ENCODE peak calls at places on chromosomes 6 and 20, in eight cellular contexts. E is A549, G is endothelial cell of umbilical vein, X is IMR-90, Q is heart left ventricle, D is ovary, I is breast epithelium, Y is K562. V is an unnamed sample.

GRCh38 chr6:72533601-72534000 is 88.3 kb upstream of the KCNQ5 start:
- DNase-seq in D (no peak), Y (no peak), I (no peak), E (no peak), Q (no peak), G (no peak), X (peak), V (no peak)

GRCh38 chr6:74409447-74409846 is 713.4 kb downstream of the CD109 start:
- DNase-seq in I (no peak), E (peak), Y (no peak), Q (no peak), D (no peak), G (peak), X (peak), V (no peak)

GRCh38 chr6:30357678-30358339 is 12.9 kb downstream of the RPP21 start:
- DNase-seq in Y (peak), G (peak), Q (peak), I (peak), X (peak), D (peak), E (peak), V (peak)

GRCh38 chr6:116370717-116371383 is at the start of gene DSE:
- DNase-seq in I (peak), X (peak), Y (peak), Q (peak), G (peak), D (peak), E (peak), V (peak)

GRCh38 chr6:41584668-41585205 is 38.6 kb downstream of the FOXP4 start:
- DNase-seq in D (no peak), I (peak), G (no peak), E (no peak), Q (no peak), X (no peak), Y (no peak), V (no peak)

GRCh38 chr6:111835807-111836206 is 37.4 kb downstream of the FYN start:
- DNase-seq in E (no peak), D (no peak), Y (no peak), X (no peak), Q (no peak), G (no peak), I (no peak), V (no peak)

GRCh38 chr20:41150664-41151063 is 13.3 kb downstream of the PLCG1 start:
- DNase-seq in Q (no peak), Y (peak), X (peak), D (no peak), E (no peak), I (no peak), G (peak), V (peak)

GRCh38 chr20:3767434-3768341 is at the start of gene ADISSP:
- DNase-seq in Q (peak), G (peak), I (peak), Y (peak), X (peak), D (peak), E (peak), V (peak)

GRCh38 chr6:148565931-148566663 is 180.7 kb upstream of the UST start:
- DNase-seq in Q (no peak), I (peak), E (no peak), G (peak), D (no peak), Y (no peak), X (peak), V (no peak)

GRCh38 chr6:33620158-33620583 is 951 bp upstream of the ITPR3 start:
- DNase-seq in Q (no peak), Y (peak), X (no peak), E (no peak), D (peak), I (no peak), G (peak), V (no peak)

GRCh38 chr6:33619166-33619565 is 2.0 kb upstream of the ITPR3 start:
- DNase-seq in Q (no peak), Y (peak), D (no peak), I (no peak), G (no peak), E (no peak), X (no peak), V (no peak)

GRCh38 chr6:33621396-33622388 is 570 bp downstream of the ITPR3 start:
- DNase-seq in G (peak), Y (peak), X (no peak), I (no peak), E (no peak), D (peak), Q (peak), V (no peak)

GRCh38 chr6:33622456-33623431 is 1.6 kb downstream of the ITPR3 start:
- DNase-seq in I (no peak), D (no peak), Y (peak), Q (no peak), X (no peak), E (no peak), G (no peak), V (no peak)

GRCh38 chr6:33620584-33621395 is at the start of gene ITPR3:
- DNase-seq in I (no peak), E (peak), Y (peak), Q (peak), D (peak), G (peak), X (peak), V (peak)
- TF ChIP-seq POLR2A in I (no peak), E (no peak), Y (peak), Q (no peak), D (no peak), G (peak), X (no peak), V (no peak)

GRCh38 chr20:25374842-25375241 is 15.8 kb downstream of the ABHD12 start:
- DNase-seq in G (no peak), I (no peak), D (no peak), E (no peak), X (no peak), Y (no peak), Q (no peak), V (no peak)

GRCh38 chr20:25369529-25369928 is 21.1 kb downstream of the ABHD12 start:
- DNase-seq in Y (no peak), I (no peak), E (no peak), X (no peak), G (no peak), D (no peak), Q (no peak), V (no peak)

GRCh38 chr20:25369971-25370370 is 20.7 kb downstream of the ABHD12 start:
- DNase-seq in D (no peak), X (no peak), Q (no peak), E (no peak), I (no peak), Y (no peak), G (no peak), V (no peak)

GRCh38 chr20:25376236-25376635 is 14.4 kb downstream of the ABHD12 start:
- DNase-seq in E (no peak), I (no peak), G (no peak), D (no peak), X (no peak), Q (no peak), Y (no peak), V (no peak)

DNA sequence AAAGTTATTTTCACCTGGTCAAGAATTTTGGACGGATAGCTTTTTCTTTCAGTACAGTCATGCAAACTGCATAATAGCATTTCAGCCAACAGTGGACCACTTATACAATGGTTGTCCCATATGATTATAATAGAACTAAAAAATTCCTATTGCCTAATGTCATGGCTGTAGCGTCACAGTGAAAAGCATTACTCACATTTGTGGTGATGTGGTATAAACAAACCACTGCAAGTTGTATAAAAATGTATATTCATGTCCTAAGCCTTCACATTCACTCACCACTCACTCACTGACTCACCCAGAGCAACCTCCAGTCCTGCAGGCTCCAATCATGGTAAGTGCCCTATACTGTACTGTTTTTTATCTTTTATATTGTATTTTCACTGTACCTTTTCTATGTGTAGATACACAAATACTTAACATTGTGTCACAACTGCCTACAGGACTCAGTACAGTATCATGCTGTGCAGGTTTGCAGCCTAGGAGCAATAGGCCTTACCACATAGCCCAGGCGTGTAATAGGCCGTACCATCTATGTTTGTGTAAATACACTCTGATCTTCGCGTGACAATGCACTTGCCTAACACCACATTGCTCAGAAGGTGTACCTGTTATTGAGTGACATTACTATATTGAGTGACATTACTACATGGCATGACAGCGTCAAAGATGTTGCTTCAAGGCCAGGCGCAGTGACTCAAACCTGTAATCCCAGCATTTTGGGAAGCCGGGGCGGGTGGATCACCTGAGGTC is 17.9 kb downstream of the ABHD12 start:
- DNase-seq in Y (no peak), X (peak), Q (no peak), G (no peak), D (no peak), I (no peak), E (no peak), V (no peak)
- TF ChIP-seq POLR2A in Y (no peak), X (no peak), Q (no peak), G (no peak), D (no peak), I (no peak), E (no peak), V (no peak)

DNA sequence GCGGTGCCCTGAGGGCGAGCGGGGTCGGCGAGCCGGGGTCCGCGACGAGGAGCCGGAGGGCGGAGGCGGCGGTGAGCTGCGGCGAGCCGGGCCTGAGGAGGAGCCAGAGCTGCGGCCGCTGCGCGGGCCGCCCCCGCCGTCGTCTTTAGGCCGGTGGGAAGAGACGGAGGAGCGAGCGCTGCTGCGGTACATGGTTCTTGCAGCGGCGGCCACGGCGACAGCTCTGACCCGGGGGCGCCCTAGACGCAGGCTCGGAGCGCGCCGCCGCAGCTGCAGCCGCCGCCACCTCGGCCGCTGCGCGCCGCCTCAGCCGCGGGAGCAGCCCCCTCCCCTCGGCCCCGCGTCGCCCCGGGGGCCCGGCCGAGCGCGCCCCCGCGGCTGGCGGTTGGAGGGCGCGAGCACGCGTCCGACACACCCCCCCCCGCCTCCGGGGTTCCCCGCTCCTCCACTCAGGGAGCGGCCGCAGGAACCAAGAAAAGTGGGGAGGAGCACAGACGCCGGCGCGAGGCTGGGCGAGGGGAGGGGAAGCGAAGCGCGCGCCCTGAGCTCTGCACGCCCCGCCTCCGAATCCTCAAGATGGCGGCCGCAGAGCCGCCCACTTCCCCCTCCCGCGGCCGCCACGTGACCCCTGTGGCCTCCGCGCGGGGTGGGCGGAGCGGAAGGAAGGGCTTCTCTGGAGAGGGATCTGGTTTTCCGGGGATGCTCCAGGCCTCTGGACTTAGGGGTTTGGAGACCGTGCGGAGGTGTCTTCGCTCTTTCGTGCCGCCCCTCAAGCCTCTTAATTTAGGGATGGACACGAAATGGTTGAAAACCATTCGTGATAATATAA is at the start of gene ZNF318:
- DNase-seq in D (peak), E (peak), I (peak), X (peak), Q (peak), G (peak), Y (peak), V (peak)
- TF ChIP-seq POLR2A in D (peak), E (peak), I (peak), X (peak), Q (no peak), G (peak), Y (peak), V (peak)

GRCh38 chr6:152634773-152635172 is 2.4 kb downstream of the SYNE1 start:
- DNase-seq in I (no peak), E (no peak), Y (no peak), X (no peak), D (no peak), Q (no peak), G (no peak), V (no peak)
- TF ChIP-seq POLR2A in I (no peak), E (no peak), Y (no peak), X (no peak), D (no peak), Q (no peak), G (no peak), V (no peak)

GRCh38 chr6:6588924-6589696 is 590 bp downstream of the LY86 start:
- DNase-seq in E (no peak), D (no peak), X (no peak), Q (no peak), Y (no peak), G (no peak), I (no peak), V (no peak)
- TF ChIP-seq POLR2A in E (no peak), D (no peak), X (no peak), Q (no peak), Y (no peak), G (no peak), I (no peak), V (no peak)

DNA sequence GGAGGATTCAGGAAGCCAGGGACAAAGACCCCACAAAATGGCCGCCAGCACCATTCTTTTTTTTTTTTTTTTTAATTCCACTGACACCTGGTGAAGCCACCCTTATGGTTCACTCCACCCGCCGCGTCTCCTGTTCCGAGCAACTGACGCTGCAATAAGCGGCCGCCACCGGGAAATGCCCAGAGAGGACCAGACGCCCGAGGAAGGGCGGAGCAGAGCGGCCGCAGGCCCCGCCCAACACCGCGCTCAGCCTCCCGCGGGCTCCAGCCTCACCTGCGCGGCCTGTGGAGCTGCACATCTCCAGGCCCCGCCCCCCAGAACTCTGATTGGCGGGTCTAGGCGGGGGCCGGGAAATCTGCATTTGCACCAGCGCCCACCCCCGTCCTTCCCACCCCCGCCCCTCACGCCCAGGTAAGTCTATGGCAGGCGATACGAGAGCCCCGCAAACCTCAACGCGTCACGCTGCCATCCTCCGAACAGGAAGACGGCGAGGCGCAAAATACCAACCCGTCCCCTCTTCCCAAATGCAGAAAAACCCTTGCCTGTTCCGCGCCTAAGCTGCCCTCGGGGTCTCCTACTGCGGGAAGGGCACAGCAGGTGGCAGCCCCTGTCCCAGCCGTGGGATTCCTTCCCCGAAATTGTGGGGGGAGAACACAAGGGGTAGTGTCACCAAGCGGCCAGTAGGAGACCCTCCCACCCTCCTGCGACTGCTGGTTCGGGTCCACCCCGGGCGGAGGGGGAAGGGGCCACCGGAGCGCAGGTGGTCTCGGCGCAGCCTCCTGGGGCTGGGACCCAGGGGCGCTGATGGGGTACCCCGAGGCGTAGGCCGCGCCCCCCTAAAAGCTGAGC is 948 bp downstream of the ATP9A start:
- DNase-seq in D (peak), I (peak), X (no peak), E (peak), Y (peak), G (peak), Q (peak), V (peak)
- TF ChIP-seq POLR2A in D (no peak), I (no peak), X (no peak), E (no peak), Y (no peak), G (no peak), Q (no peak), V (no peak)

DNA sequence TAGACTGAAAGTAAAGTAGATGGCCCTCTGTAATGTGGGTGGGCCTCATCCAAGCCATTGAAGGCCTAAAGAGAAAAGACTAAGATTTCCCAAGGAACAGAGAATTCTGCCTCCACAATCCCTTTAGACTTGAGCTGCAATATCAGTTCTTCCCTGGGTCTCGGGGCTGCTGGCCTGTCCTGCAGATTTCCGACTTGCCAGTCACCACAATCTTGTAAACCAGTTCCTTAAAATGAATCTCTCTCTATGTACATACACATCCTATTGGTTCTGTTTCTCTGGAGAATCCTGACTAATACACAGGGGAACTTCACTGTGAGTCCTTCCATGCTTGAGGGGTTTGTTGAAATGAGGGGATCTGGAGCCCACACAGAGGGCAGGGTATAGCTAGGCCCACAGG is 12.9 kb downstream of the CCDC170 start:
- DNase-seq in D (no peak), Q (no peak), I (no peak), Y (no peak), G (no peak), X (no peak), E (no peak), V (no peak)
- TF ChIP-seq POLR2A in D (no peak), Q (no peak), I (no peak), Y (no peak), G (no peak), X (no peak), E (no peak), V (no peak)

GRCh38 chr6:44257007-44257752 is at the start of gene SLC35B2:
- DNase-seq in I (peak), X (peak), E (peak), Y (peak), D (peak), Q (peak), G (peak), V (peak)
- TF ChIP-seq POLR2A in I (no peak), X (peak), E (peak), Y (peak), D (peak), Q (no peak), G (peak), V (peak)

GRCh38 chr6:31958741-31959739 is at the start of the genes NELFE and SKIC2:
- DNase-seq in D (peak), Q (peak), I (peak), G (peak), Y (peak), X (peak), E (peak), V (peak)
- TF ChIP-seq POLR2A in D (peak), Q (peak), I (peak), G (peak), Y (peak), X (peak), E (peak), V (peak)